ENCODE peak calls at places on chromosome 14, in eight cellular contexts. One of them, this sample, is unnamed.

GRCh38 chr14:99930420-99931274 is 134.6 kb upstream of the EVL start:
- DNase-seq in activated CD4-positive, alpha-beta memory T cell treated with anti-CD3 and anti-CD28 coated beads, Interleukin-2, amount 10 ng/mL, durations not matched to agents 7 days and 5 days: peak; percentile 30
- DNase-seq in aorta: no peak
- DNase-seq in GM06990: peak; percentile 81
- DNase-seq in HTR-8/SVneo: no peak
- DNase-seq in left lung: no peak
- DNase-seq in GM13976: peak; percentile 72
- DNase-seq in ACHN: no peak
- DNase-seq in this sample: no peak

GRCh38 chr14:58637040-58637390 is 747 bp upstream of the DACT1 start:
- DNase-seq in activated CD4-positive, alpha-beta memory T cell treated with anti-CD3 and anti-CD28 coated beads, Interleukin-2, amount 10 ng/mL, durations not matched to agents 7 days and 5 days: peak; percentile 18
- DNase-seq in aorta: peak; percentile 91
- DNase-seq in GM06990: no peak
- DNase-seq in HTR-8/SVneo: peak; percentile 54
- DNase-seq in left lung: no peak
- DNase-seq in GM13976: no peak
- DNase-seq in ACHN: no peak
- DNase-seq in this sample: no peak

GRCh38 chr14:36773558-36773957 is 111.9 kb downstream of the PAX9 start:
- DNase-seq in activated CD4-positive, alpha-beta memory T cell treated with anti-CD3 and anti-CD28 coated beads, Interleukin-2, amount 10 ng/mL, durations not matched to agents 7 days and 5 days: no peak
- DNase-seq in aorta: no peak
- DNase-seq in GM06990: no peak
- DNase-seq in HTR-8/SVneo: no peak
- DNase-seq in left lung: no peak
- DNase-seq in GM13976: no peak
- DNase-seq in ACHN: peak; percentile 8
- DNase-seq in this sample: no peak

GRCh38 chr14:96039633-96040311 is 610 bp downstream of the C14orf132 start:
- DNase-seq in activated CD4-positive, alpha-beta memory T cell treated with anti-CD3 and anti-CD28 coated beads, Interleukin-2, amount 10 ng/mL, durations not matched to agents 7 days and 5 days: no peak
- DNase-seq in aorta: peak; percentile 81
- DNase-seq in GM06990: no peak
- DNase-seq in HTR-8/SVneo: peak; percentile 34
- DNase-seq in left lung: no peak
- DNase-seq in GM13976: peak; percentile 44
- DNase-seq in ACHN: no peak
- DNase-seq in this sample: no peak

GRCh38 chr14:22084393-22085281 is 411.0 kb upstream of the OR4E1 start:
- DNase-seq in activated CD4-positive, alpha-beta memory T cell treated with anti-CD3 and anti-CD28 coated beads, Interleukin-2, amount 10 ng/mL, durations not matched to agents 7 days and 5 days: no peak
- DNase-seq in aorta: no peak
- DNase-seq in GM06990: peak; percentile 17
- DNase-seq in HTR-8/SVneo: peak; percentile 6
- DNase-seq in left lung: no peak
- DNase-seq in GM13976: peak; percentile 49
- DNase-seq in ACHN: peak; percentile 54
- DNase-seq in this sample: no peak

GRCh38 chr14:64702493-64703392 is 1.5 kb upstream of the PLEKHG3 start:
- DNase-seq in activated CD4-positive, alpha-beta memory T cell treated with anti-CD3 and anti-CD28 coated beads, Interleukin-2, amount 10 ng/mL, durations not matched to agents 7 days and 5 days: peak; percentile 43
- DNase-seq in aorta: peak; percentile 68
- DNase-seq in GM06990: no peak
- DNase-seq in HTR-8/SVneo: no peak
- DNase-seq in left lung: peak; percentile 86
- DNase-seq in GM13976: no peak
- DNase-seq in ACHN: no peak
- DNase-seq in this sample: peak; percentile 9

GRCh38 chr14:68306934-68307758 is 485.7 kb downstream of the ZFP36L1 start:
- DNase-seq in activated CD4-positive, alpha-beta memory T cell treated with anti-CD3 and anti-CD28 coated beads, Interleukin-2, amount 10 ng/mL, durations not matched to agents 7 days and 5 days: no peak
- DNase-seq in aorta: no peak
- DNase-seq in GM06990: no peak
- DNase-seq in HTR-8/SVneo: no peak
- DNase-seq in left lung: no peak
- DNase-seq in GM13976: no peak
- DNase-seq in ACHN: no peak
- DNase-seq in this sample: no peak

GRCh38 chr14:100692859-100693558 is 33.7 kb upstream of the DLK1 start:
- DNase-seq in activated CD4-positive, alpha-beta memory T cell treated with anti-CD3 and anti-CD28 coated beads, Interleukin-2, amount 10 ng/mL, durations not matched to agents 7 days and 5 days: no peak
- DNase-seq in aorta: no peak
- DNase-seq in GM06990: no peak
- DNase-seq in HTR-8/SVneo: peak; percentile 94
- DNase-seq in left lung: peak; percentile 85
- DNase-seq in GM13976: no peak
- DNase-seq in ACHN: peak; percentile 91
- DNase-seq in this sample: no peak

GRCh38 chr14:64755661-64756265 is 51.5 kb downstream of the PLEKHG3 start:
- DNase-seq in activated CD4-positive, alpha-beta memory T cell treated with anti-CD3 and anti-CD28 coated beads, Interleukin-2, amount 10 ng/mL, durations not matched to agents 7 days and 5 days: peak; percentile 90
- DNase-seq in aorta: no peak
- DNase-seq in GM06990: peak; percentile 51
- DNase-seq in HTR-8/SVneo: no peak
- DNase-seq in left lung: no peak
- DNase-seq in GM13976: no peak
- DNase-seq in ACHN: no peak
- DNase-seq in this sample: peak; percentile 72

GRCh38 chr14:65588426-65589140 is 176.1 kb downstream of the FUT8 start:
- DNase-seq in activated CD4-positive, alpha-beta memory T cell treated with anti-CD3 and anti-CD28 coated beads, Interleukin-2, amount 10 ng/mL, durations not matched to agents 7 days and 5 days: no peak
- DNase-seq in aorta: no peak
- DNase-seq in GM06990: no peak
- DNase-seq in HTR-8/SVneo: no peak
- DNase-seq in left lung: no peak
- DNase-seq in GM13976: no peak
- DNase-seq in ACHN: no peak
- DNase-seq in this sample: no peak

GRCh38 chr14:97709552-97709951 is 912.4 kb downstream of the VRK1 start:
- DNase-seq in activated CD4-positive, alpha-beta memory T cell treated with anti-CD3 and anti-CD28 coated beads, Interleukin-2, amount 10 ng/mL, durations not matched to agents 7 days and 5 days: peak; percentile 56
- DNase-seq in aorta: no peak
- DNase-seq in GM06990: no peak
- DNase-seq in HTR-8/SVneo: no peak
- DNase-seq in left lung: no peak
- DNase-seq in GM13976: no peak
- DNase-seq in ACHN: no peak
- DNase-seq in this sample: peak; percentile 50

GRCh38 chr14:68268197-68268596 is 448.6 kb downstream of the RAD51B start:
- DNase-seq in activated CD4-positive, alpha-beta memory T cell treated with anti-CD3 and anti-CD28 coated beads, Interleukin-2, amount 10 ng/mL, durations not matched to agents 7 days and 5 days: no peak
- DNase-seq in aorta: no peak
- DNase-seq in GM06990: peak; percentile 83
- DNase-seq in HTR-8/SVneo: no peak
- DNase-seq in left lung: no peak
- DNase-seq in GM13976: peak; percentile 41
- DNase-seq in ACHN: no peak
- DNase-seq in this sample: no peak

GRCh38 chr14:104705340-104706047 is 16.1 kb downstream of the INF2 start:
- DNase-seq in activated CD4-positive, alpha-beta memory T cell treated with anti-CD3 and anti-CD28 coated beads, Interleukin-2, amount 10 ng/mL, durations not matched to agents 7 days and 5 days: no peak
- DNase-seq in aorta: no peak
- DNase-seq in GM06990: no peak
- DNase-seq in HTR-8/SVneo: no peak
- DNase-seq in left lung: no peak
- DNase-seq in GM13976: no peak
- DNase-seq in ACHN: no peak
- DNase-seq in this sample: no peak

GRCh38 chr14:50844397-50844796 is 13.4 kb upstream of the NIN start:
- DNase-seq in activated CD4-positive, alpha-beta memory T cell treated with anti-CD3 and anti-CD28 coated beads, Interleukin-2, amount 10 ng/mL, durations not matched to agents 7 days and 5 days: no peak
- DNase-seq in aorta: no peak
- DNase-seq in GM06990: no peak
- DNase-seq in HTR-8/SVneo: no peak
- DNase-seq in left lung: no peak
- DNase-seq in GM13976: no peak
- DNase-seq in ACHN: no peak
- DNase-seq in this sample: no peak

GRCh38 chr14:64968651-64969050 is 3.5 kb downstream of the RAB15 start:
- DNase-seq in activated CD4-positive, alpha-beta memory T cell treated with anti-CD3 and anti-CD28 coated beads, Interleukin-2, amount 10 ng/mL, durations not matched to agents 7 days and 5 days: no peak
- DNase-seq in aorta: no peak
- DNase-seq in GM06990: no peak
- DNase-seq in HTR-8/SVneo: no peak
- DNase-seq in left lung: no peak
- DNase-seq in GM13976: no peak
- DNase-seq in ACHN: no peak
- DNase-seq in this sample: no peak

GRCh38 chr14:75295061-75295461 is 16.4 kb downstream of the FOS start:
- DNase-seq in activated CD4-positive, alpha-beta memory T cell treated with anti-CD3 and anti-CD28 coated beads, Interleukin-2, amount 10 ng/mL, durations not matched to agents 7 days and 5 days: peak; percentile 31
- DNase-seq in aorta: peak; percentile 91
- DNase-seq in GM06990: no peak
- DNase-seq in HTR-8/SVneo: peak; percentile 83
- DNase-seq in left lung: peak; percentile 92
- DNase-seq in GM13976: peak; percentile 41
- DNase-seq in ACHN: peak; percentile 80
- DNase-seq in this sample: no peak

GRCh38 chr14:90522585-90523191 is 125.9 kb downstream of the CALM1 start:
- DNase-seq in activated CD4-positive, alpha-beta memory T cell treated with anti-CD3 and anti-CD28 coated beads, Interleukin-2, amount 10 ng/mL, durations not matched to agents 7 days and 5 days: no peak
- DNase-seq in aorta: peak; percentile 92
- DNase-seq in GM06990: no peak
- DNase-seq in HTR-8/SVneo: no peak
- DNase-seq in left lung: peak; percentile 79
- DNase-seq in GM13976: no peak
- DNase-seq in ACHN: peak; percentile 70
- DNase-seq in this sample: no peak

GRCh38 chr14:23071975-23072539 is 14.7 kb upstream of the CDH24 start:
- DNase-seq in activated CD4-positive, alpha-beta memory T cell treated with anti-CD3 and anti-CD28 coated beads, Interleukin-2, amount 10 ng/mL, durations not matched to agents 7 days and 5 days: no peak
- DNase-seq in aorta: no peak
- DNase-seq in GM06990: no peak
- DNase-seq in HTR-8/SVneo: no peak
- DNase-seq in left lung: no peak
- DNase-seq in GM13976: no peak
- DNase-seq in ACHN: peak; percentile 10
- DNase-seq in this sample: no peak

GRCh38 chr14:100783630-100784321 is 42.1 kb upstream of the MEG3 start:
- DNase-seq in activated CD4-positive, alpha-beta memory T cell treated with anti-CD3 and anti-CD28 coated beads, Interleukin-2, amount 10 ng/mL, durations not matched to agents 7 days and 5 days: no peak
- DNase-seq in aorta: peak; percentile 67
- DNase-seq in GM06990: no peak
- DNase-seq in HTR-8/SVneo: no peak
- DNase-seq in left lung: no peak
- DNase-seq in GM13976: no peak
- DNase-seq in ACHN: no peak
- DNase-seq in this sample: no peak

GRCh38 chr14:42307239-42307825 is 700.7 kb downstream of the LRFN5 start:
- DNase-seq in activated CD4-positive, alpha-beta memory T cell treated with anti-CD3 and anti-CD28 coated beads, Interleukin-2, amount 10 ng/mL, durations not matched to agents 7 days and 5 days: no peak
- DNase-seq in aorta: no peak
- DNase-seq in GM06990: no peak
- DNase-seq in HTR-8/SVneo: no peak
- DNase-seq in left lung: no peak
- DNase-seq in GM13976: no peak
- DNase-seq in ACHN: no peak
- DNase-seq in this sample: no peak

GRCh38 chr14:95524706-95525512 is 8.5 kb upstream of the SYNE3 start:
- DNase-seq in activated CD4-positive, alpha-beta memory T cell treated with anti-CD3 and anti-CD28 coated beads, Interleukin-2, amount 10 ng/mL, durations not matched to agents 7 days and 5 days: no peak
- DNase-seq in aorta: no peak
- DNase-seq in GM06990: no peak
- DNase-seq in HTR-8/SVneo: no peak
- DNase-seq in left lung: no peak
- DNase-seq in GM13976: no peak
- DNase-seq in ACHN: no peak
- DNase-seq in this sample: no peak

GRCh38 chr14:32206552-32206951 is 3.5 kb upstream of the RNU6-8 start:
- DNase-seq in activated CD4-positive, alpha-beta memory T cell treated with anti-CD3 and anti-CD28 coated beads, Interleukin-2, amount 10 ng/mL, durations not matched to agents 7 days and 5 days: no peak
- DNase-seq in aorta: no peak
- DNase-seq in GM06990: no peak
- DNase-seq in HTR-8/SVneo: no peak
- DNase-seq in left lung: no peak
- DNase-seq in GM13976: no peak
- DNase-seq in ACHN: no peak
- DNase-seq in this sample: no peak